ENCODE peak calls at places on chromosomes 12 and 14, in four cellular contexts. One of them, this sample, is unnamed.

GRCh38 chr12:116698131-116698495 is 39.8 kb downstream of the SPRING1 start:
- DNase-seq in esophagus squamous epithelium: no peak
- DNase-seq in GM23248: no peak
- DNase-seq in astrocyte: no peak
- DNase-seq in this sample: no peak

GRCh38 chr12:96471368-96472040 is 17.9 kb upstream of the CFAP54 start:
- DNase-seq in esophagus squamous epithelium: no peak
- DNase-seq in GM23248: peak; percentile 93
- DNase-seq in astrocyte: peak; percentile 84
- DNase-seq in this sample: no peak

GRCh38 chr12:117009759-117010158 is 89.5 kb downstream of the TESC start:
- DNase-seq in esophagus squamous epithelium: no peak
- DNase-seq in GM23248: no peak
- DNase-seq in astrocyte: no peak
- DNase-seq in this sample: no peak

GRCh38 chr14:63939006-63939270 is 86.1 kb downstream of the SYNE2 start:
- DNase-seq in esophagus squamous epithelium: no peak
- DNase-seq in GM23248: no peak
- DNase-seq in astrocyte: no peak
- DNase-seq in this sample: no peak

GRCh38 chr12:12685305-12685704 is 10.7 kb downstream of the GPR19 start:
- DNase-seq in esophagus squamous epithelium: no peak
- DNase-seq in GM23248: no peak
- DNase-seq in astrocyte: no peak
- DNase-seq in this sample: no peak

GRCh38 chr12:102917026-102917787 is at the start of gene PAH:
- DNase-seq in esophagus squamous epithelium: no peak
- DNase-seq in GM23248: no peak
- DNase-seq in astrocyte: no peak
- DNase-seq in this sample: peak; percentile 4

GRCh38 chr14:100504372-100505078 is 82.7 kb downstream of the BEGAIN start:
- DNase-seq in esophagus squamous epithelium: no peak
- DNase-seq in GM23248: peak; percentile 45
- DNase-seq in astrocyte: peak; percentile 14
- DNase-seq in this sample: peak; percentile 35

GRCh38 chr14:89618309-89618708 is 201.3 kb upstream of the FOXN3 start:
- DNase-seq in esophagus squamous epithelium: no peak
- DNase-seq in GM23248: peak; percentile 64
- DNase-seq in astrocyte: no peak
- DNase-seq in this sample: peak; percentile 18

GRCh38 chr14:105087308-105087962 is 22.2 kb upstream of the GPR132 start:
- DNase-seq in esophagus squamous epithelium: no peak
- DNase-seq in GM23248: peak; percentile 86
- DNase-seq in astrocyte: peak; percentile 63
- DNase-seq in this sample: peak; percentile 74

GRCh38 chr12:42094277-42094676 is 50.4 kb downstream of the GXYLT1 start:
- DNase-seq in esophagus squamous epithelium: no peak
- DNase-seq in GM23248: peak; percentile 72
- DNase-seq in astrocyte: peak; percentile 68
- DNase-seq in this sample: peak; percentile 42

GRCh38 chr14:50736932-50737419 is 68.9 kb upstream of the SAV1 start:
- DNase-seq in esophagus squamous epithelium: no peak
- DNase-seq in GM23248: no peak
- DNase-seq in astrocyte: no peak
- DNase-seq in this sample: no peak

GRCh38 chr14:53376064-53376463 is 222.9 kb upstream of the DDHD1 start:
- DNase-seq in esophagus squamous epithelium: no peak
- DNase-seq in GM23248: no peak
- DNase-seq in astrocyte: no peak
- DNase-seq in this sample: no peak

GRCh38 chr12:55681142-55682077 is 26.3 kb downstream of the ITGA7 start:
- DNase-seq in esophagus squamous epithelium: no peak
- DNase-seq in GM23248: peak; percentile 76
- DNase-seq in astrocyte: peak; percentile 53
- DNase-seq in this sample: no peak

GRCh38 chr14:59175404-59175803 is 13.1 kb upstream of the DAAM1 start:
- DNase-seq in esophagus squamous epithelium: no peak
- DNase-seq in GM23248: no peak
- DNase-seq in astrocyte: no peak
- DNase-seq in this sample: no peak

GRCh38 chr14:89509891-89510290 is 92.9 kb upstream of the FOXN3 start:
- DNase-seq in esophagus squamous epithelium: no peak
- DNase-seq in GM23248: peak; percentile 35
- DNase-seq in astrocyte: peak; percentile 83
- DNase-seq in this sample: no peak

GRCh38 chr12:111100003-111100402 is 179.6 kb upstream of the MYL2 start:
- DNase-seq in esophagus squamous epithelium: no peak
- DNase-seq in GM23248: no peak
- DNase-seq in astrocyte: no peak
- DNase-seq in this sample: no peak

GRCh38 chr12:111102062-111102735 is 181.8 kb upstream of the MYL2 start:
- DNase-seq in esophagus squamous epithelium: no peak
- DNase-seq in GM23248: no peak
- DNase-seq in astrocyte: no peak
- DNase-seq in this sample: peak; percentile 50

GRCh38 chr12:111100554-111100953 is 180.2 kb upstream of the MYL2 start:
- DNase-seq in esophagus squamous epithelium: no peak
- DNase-seq in GM23248: no peak
- DNase-seq in astrocyte: no peak
- DNase-seq in this sample: no peak

GRCh38 chr12:111099186-111099585 is 178.8 kb upstream of the MYL2 start:
- DNase-seq in esophagus squamous epithelium: no peak
- DNase-seq in GM23248: no peak
- DNase-seq in astrocyte: no peak
- DNase-seq in this sample: no peak

GRCh38 chr12:111101003-111101402 is 180.6 kb upstream of the MYL2 start:
- DNase-seq in esophagus squamous epithelium: no peak
- DNase-seq in GM23248: no peak
- DNase-seq in astrocyte: no peak
- DNase-seq in this sample: no peak
- H3K27ac ChIP-seq in esophagus squamous epithelium: no peak overlapping the region
- H3K27ac ChIP-seq in GM23248: no peak overlapping the region
- H3K27ac ChIP-seq in astrocyte: no peak overlapping the region
- H3K27ac ChIP-seq in this sample: no peak overlapping the region

GRCh38 chr12:47833591-47834012 is 13.9 kb upstream of the HDAC7 start:
- DNase-seq in esophagus squamous epithelium: no peak
- DNase-seq in GM23248: no peak
- DNase-seq in astrocyte: no peak
- DNase-seq in this sample: no peak
- H3K27ac ChIP-seq in esophagus squamous epithelium: no peak overlapping the region
- H3K27ac ChIP-seq in GM23248: no peak overlapping the region
- H3K27ac ChIP-seq in astrocyte: no peak overlapping the region
- H3K27ac ChIP-seq in this sample: no peak overlapping the region

GRCh38 chr12:32679091-32679909 is at the start of gene DNM1L:
- DNase-seq in esophagus squamous epithelium: peak; percentile 51
- DNase-seq in GM23248: peak; percentile 98
- DNase-seq in astrocyte: peak; percentile 94
- DNase-seq in this sample: peak; percentile 94

GRCh38 chr12:32680787-32681186 is 1.7 kb downstream of the DNM1L start:
- DNase-seq in esophagus squamous epithelium: no peak
- DNase-seq in GM23248: no peak
- DNase-seq in astrocyte: no peak
- DNase-seq in this sample: no peak

GRCh38 chr12:32679910-32680217 is 763 bp downstream of the DNM1L start:
- DNase-seq in esophagus squamous epithelium: no peak
- DNase-seq in GM23248: no peak
- DNase-seq in astrocyte: no peak
- DNase-seq in this sample: no peak

GRCh38 chr12:32686340-32686739 is 7.2 kb downstream of the DNM1L start:
- DNase-seq in esophagus squamous epithelium: no peak
- DNase-seq in GM23248: no peak
- DNase-seq in astrocyte: no peak
- DNase-seq in this sample: no peak

DNA sequence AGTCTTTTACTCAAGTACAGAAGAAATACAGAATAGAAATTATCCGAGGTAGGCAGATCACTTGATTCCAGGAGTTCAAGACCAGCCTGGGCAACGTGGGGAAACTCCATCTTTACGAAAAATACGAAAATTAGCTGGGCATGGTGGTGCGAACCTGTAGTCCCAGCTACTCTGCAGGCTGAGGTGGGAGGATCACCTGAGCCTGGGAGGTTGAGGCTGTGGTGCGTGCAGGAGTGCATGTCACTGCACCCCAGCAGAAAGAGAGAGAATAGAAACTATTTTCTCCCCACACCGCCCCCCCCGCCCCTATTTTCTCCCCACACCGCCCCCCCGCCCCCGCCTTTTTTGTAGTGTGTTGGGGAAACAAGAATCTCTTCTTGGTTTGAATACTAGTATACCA is 2.2 kb downstream of the DNM1L start:
- DNase-seq in esophagus squamous epithelium: no peak
- DNase-seq in GM23248: no peak
- DNase-seq in astrocyte: no peak
- DNase-seq in this sample: no peak
- H3K27ac ChIP-seq in esophagus squamous epithelium: peak overlapping the region; percentile 96
- H3K27ac ChIP-seq in GM23248: no peak overlapping the region
- H3K27ac ChIP-seq in astrocyte: no peak overlapping the region
- H3K27ac ChIP-seq in this sample: no peak overlapping the region

DNA sequence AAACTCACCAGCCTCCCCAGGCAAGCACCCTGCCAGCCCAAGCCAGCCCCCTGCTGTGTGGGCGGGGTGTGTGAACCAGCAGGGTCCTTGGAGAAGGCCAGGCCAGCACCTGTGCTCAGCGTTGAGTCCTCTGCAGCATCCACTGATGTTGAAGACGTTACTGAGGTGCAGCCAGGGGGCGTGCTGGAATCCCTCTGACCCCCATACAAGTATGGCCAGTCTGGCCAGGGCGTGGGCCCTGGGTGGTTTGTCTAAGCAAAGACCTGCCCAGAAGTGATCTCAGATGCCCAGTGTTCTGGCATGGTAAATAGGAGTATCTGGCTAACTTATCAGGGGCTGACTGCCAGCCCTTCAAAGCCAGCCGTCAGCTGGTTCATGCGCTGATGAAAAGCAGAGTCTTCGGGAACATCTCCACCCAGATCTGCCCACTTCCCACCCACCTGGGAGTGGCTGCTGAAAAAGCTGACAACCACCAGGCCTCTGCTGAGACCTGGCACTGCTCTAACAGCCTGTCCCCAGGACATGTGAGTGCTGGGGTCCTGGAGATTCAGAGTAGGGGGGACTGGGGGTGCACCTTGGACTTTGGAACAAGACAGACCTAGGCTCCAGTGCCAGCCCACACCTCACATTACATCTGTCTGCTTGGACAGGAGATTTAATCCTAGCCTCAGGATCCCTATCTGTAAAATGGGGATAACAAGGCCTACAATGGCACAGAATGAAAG is 41.1 kb downstream of the ACTN1 start:
- DNase-seq in esophagus squamous epithelium: no peak
- DNase-seq in GM23248: peak; percentile 69
- DNase-seq in astrocyte: no peak
- DNase-seq in this sample: no peak
- H3K27ac ChIP-seq in esophagus squamous epithelium: peak overlapping the region; percentile 90
- H3K27ac ChIP-seq in GM23248: peak overlapping the region; percentile 75
- H3K27ac ChIP-seq in astrocyte: peak overlapping the region; percentile 91
- H3K27ac ChIP-seq in this sample: no peak overlapping the region